ENCODE peak calls at places on chromosomes 2 and 18, in five cellular contexts. One of them, this sample, is unnamed.
A peak's percentile ranks its signal among the peaks of the same experiment; 100 is the strongest.

GRCh38 chr2:152534460-152535131 is 182.7 kb downstream of the PRPF40A start:
- DNase-seq in nephron progenitor cell: no peak
- DNase-seq in fibroblast of mammary gland: peak; percentile 23
- DNase-seq in GM13976: no peak
- DNase-seq in transverse colon: no peak
- DNase-seq in this sample: no peak

GRCh38 chr2:24021122-24021998 is 11.5 kb downstream of the MFSD2B start:
- DNase-seq in transverse colon: peak; percentile 33
- DNase-seq in fibroblast of mammary gland: no peak
- DNase-seq in GM13976: no peak
- DNase-seq in nephron progenitor cell: no peak
- DNase-seq in this sample: no peak

GRCh38 chr2:68824831-68825230 is 46.4 kb downstream of the BMP10 start:
- DNase-seq in GM13976: no peak
- DNase-seq in nephron progenitor cell: no peak
- DNase-seq in fibroblast of mammary gland: peak; percentile 64
- DNase-seq in transverse colon: no peak
- DNase-seq in this sample: no peak

GRCh38 chr2:99448556-99448955 is 41.3 kb downstream of the REV1 start:
- DNase-seq in fibroblast of mammary gland: peak; percentile 77
- DNase-seq in transverse colon: no peak
- DNase-seq in GM13976: no peak
- DNase-seq in nephron progenitor cell: no peak
- DNase-seq in this sample: no peak

GRCh38 chr2:216031960-216032689 is 18.8 kb upstream of the MREG start:
- DNase-seq in GM13976: peak; percentile 58
- DNase-seq in fibroblast of mammary gland: peak; percentile 87
- DNase-seq in nephron progenitor cell: no peak
- DNase-seq in transverse colon: no peak
- DNase-seq in this sample: no peak

GRCh38 chr2:222319576-222320440 is 21.0 kb upstream of the PAX3 start:
- DNase-seq in GM13976: peak; percentile 77
- DNase-seq in fibroblast of mammary gland: no peak
- DNase-seq in transverse colon: no peak
- DNase-seq in nephron progenitor cell: peak; percentile 60
- DNase-seq in this sample: no peak

GRCh38 chr2:50086450-50086849 is 932.1 kb upstream of the FSHR start:
- DNase-seq in GM13976: no peak
- DNase-seq in transverse colon: no peak
- DNase-seq in nephron progenitor cell: no peak
- DNase-seq in fibroblast of mammary gland: no peak
- DNase-seq in this sample: no peak

GRCh38 chr18:27844416-27844792 is 332.5 kb downstream of the CDH2 start:
- DNase-seq in GM13976: no peak
- DNase-seq in transverse colon: no peak
- DNase-seq in nephron progenitor cell: no peak
- DNase-seq in fibroblast of mammary gland: peak; percentile 16
- DNase-seq in this sample: no peak

GRCh38 chr18:50507120-50507590 is 52.7 kb upstream of the MAPK4 start:
- DNase-seq in nephron progenitor cell: peak; percentile 67
- DNase-seq in fibroblast of mammary gland: peak; percentile 27
- DNase-seq in GM13976: peak; percentile 23
- DNase-seq in transverse colon: peak; percentile 46
- DNase-seq in this sample: no peak

GRCh38 chr2:165499131-165499530 is 29.6 kb downstream of the CSRNP3 start:
- DNase-seq in GM13976: no peak
- DNase-seq in transverse colon: no peak
- DNase-seq in fibroblast of mammary gland: no peak
- DNase-seq in nephron progenitor cell: no peak
- DNase-seq in this sample: no peak

GRCh38 chr2:467543-467891 is 179.6 kb upstream of the ALKAL2 start:
- DNase-seq in fibroblast of mammary gland: no peak
- DNase-seq in nephron progenitor cell: no peak
- DNase-seq in transverse colon: no peak
- DNase-seq in GM13976: no peak
- DNase-seq in this sample: no peak

GRCh38 chr2:112585873-112586477 is 1.6 kb downstream of the CHCHD5 start:
- DNase-seq in GM13976: no peak
- DNase-seq in nephron progenitor cell: no peak
- DNase-seq in fibroblast of mammary gland: no peak
- DNase-seq in transverse colon: no peak
- DNase-seq in this sample: no peak

GRCh38 chr2:197179744-197180498 is 130.7 kb downstream of the ANKRD44 start:
- DNase-seq in fibroblast of mammary gland: peak; percentile 91
- DNase-seq in nephron progenitor cell: peak; percentile 29
- DNase-seq in transverse colon: no peak
- DNase-seq in GM13976: no peak
- DNase-seq in this sample: no peak

GRCh38 chr2:20451346-20451745 is 4.5 kb downstream of the RHOB start:
- DNase-seq in fibroblast of mammary gland: peak; percentile 25
- DNase-seq in transverse colon: no peak
- DNase-seq in GM13976: no peak
- DNase-seq in nephron progenitor cell: no peak
- DNase-seq in this sample: no peak

GRCh38 chr2:232333361-232334135 is 45.0 kb upstream of the ALPP start:
- DNase-seq in nephron progenitor cell: peak; percentile 53
- DNase-seq in transverse colon: peak; percentile 5
- DNase-seq in fibroblast of mammary gland: no peak
- DNase-seq in GM13976: no peak
- DNase-seq in this sample: no peak

GRCh38 chr2:112187805-112188596 is 49.8 kb downstream of the FBLN7 start:
- DNase-seq in GM13976: no peak
- DNase-seq in nephron progenitor cell: no peak
- DNase-seq in fibroblast of mammary gland: no peak
- DNase-seq in transverse colon: peak; percentile 22
- DNase-seq in this sample: no peak

GRCh38 chr2:150296795-150297546 is 190.5 kb downstream of the RND3 start:
- DNase-seq in GM13976: no peak
- DNase-seq in transverse colon: no peak
- DNase-seq in nephron progenitor cell: no peak
- DNase-seq in fibroblast of mammary gland: peak; percentile 85
- DNase-seq in this sample: no peak

GRCh38 chr18:55557211-55557610 is 30.8 kb downstream of the TCF4 start:
- DNase-seq in fibroblast of mammary gland: no peak
- DNase-seq in nephron progenitor cell: no peak
- DNase-seq in transverse colon: no peak
- DNase-seq in GM13976: no peak
- DNase-seq in this sample: no peak

GRCh38 chr2:99883356-99883867 is 259.0 kb downstream of the AFF3 start:
- DNase-seq in fibroblast of mammary gland: no peak
- DNase-seq in transverse colon: no peak
- DNase-seq in GM13976: no peak
- DNase-seq in nephron progenitor cell: no peak
- DNase-seq in this sample: no peak

GRCh38 chr2:128172191-128172590 is 81.2 kb downstream of the UGGT1 start:
- DNase-seq in nephron progenitor cell: no peak
- DNase-seq in GM13976: no peak
- DNase-seq in fibroblast of mammary gland: peak; percentile 13
- DNase-seq in transverse colon: no peak
- DNase-seq in this sample: no peak

GRCh38 chr18:59123588-59124369 is 15.9 kb upstream of the SEC11C start:
- DNase-seq in transverse colon: no peak
- DNase-seq in nephron progenitor cell: no peak
- DNase-seq in GM13976: no peak
- DNase-seq in fibroblast of mammary gland: peak; percentile 96
- DNase-seq in this sample: no peak

GRCh38 chr2:218028562-218029348 is 26.0 kb upstream of the TNS1 start:
- DNase-seq in GM13976: no peak
- DNase-seq in transverse colon: no peak
- DNase-seq in fibroblast of mammary gland: no peak
- DNase-seq in nephron progenitor cell: no peak
- DNase-seq in this sample: peak; percentile 50

GRCh38 chr2:214069254-214069653 is 341.6 kb upstream of the VWC2L start:
- DNase-seq in nephron progenitor cell: no peak
- DNase-seq in GM13976: no peak
- DNase-seq in transverse colon: no peak
- DNase-seq in fibroblast of mammary gland: peak; percentile 95
- DNase-seq in this sample: no peak

GRCh38 chr18:62717059-62717849 is 1.9 kb downstream of the PHLPP1 start:
- DNase-seq in transverse colon: peak; percentile 69
- DNase-seq in GM13976: peak; percentile 31
- DNase-seq in fibroblast of mammary gland: peak; percentile 77
- DNase-seq in nephron progenitor cell: peak; percentile 23
- DNase-seq in this sample: no peak

GRCh38 chr18:62715439-62715792 is at the start of gene PHLPP1:
- DNase-seq in transverse colon: no peak
- DNase-seq in nephron progenitor cell: no peak
- DNase-seq in fibroblast of mammary gland: no peak
- DNase-seq in GM13976: no peak
- DNase-seq in this sample: no peak

GRCh38 chr18:62717850-62718229 is 2.5 kb downstream of the PHLPP1 start:
- DNase-seq in transverse colon: no peak
- DNase-seq in nephron progenitor cell: no peak
- DNase-seq in GM13976: no peak
- DNase-seq in fibroblast of mammary gland: peak; percentile 39
- DNase-seq in this sample: no peak

GRCh38 chr18:62715829-62716678 is 713 bp downstream of the PHLPP1 start:
- DNase-seq in GM13976: peak; percentile 73
- DNase-seq in fibroblast of mammary gland: peak; percentile 59
- DNase-seq in nephron progenitor cell: peak; percentile 60
- DNase-seq in transverse colon: peak; percentile 70
- DNase-seq in this sample: peak; percentile 79

DNA sequence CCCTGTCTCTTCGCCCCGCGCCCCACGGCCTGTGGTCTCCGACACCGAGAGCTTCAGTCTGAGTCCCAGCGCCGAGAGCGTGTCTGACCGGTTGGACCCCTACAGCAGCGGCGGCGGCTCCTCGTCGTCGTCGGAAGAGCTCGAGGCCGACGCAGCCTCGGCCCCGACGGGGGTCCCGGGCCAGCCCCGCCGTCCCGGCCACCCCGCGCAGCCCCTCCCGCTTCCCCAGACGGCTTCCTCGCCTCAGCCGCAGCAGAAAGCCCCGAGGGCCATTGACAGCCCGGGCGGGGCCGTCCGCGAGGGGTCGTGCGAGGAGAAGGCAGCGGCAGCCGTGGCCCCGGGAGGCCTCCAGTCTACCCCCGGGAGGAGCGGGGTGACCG is 1.3 kb downstream of the PHLPP1 start:
- DNase-seq in GM13976: peak; percentile 80
- DNase-seq in transverse colon: peak; percentile 63
- DNase-seq in nephron progenitor cell: peak; percentile 69
- DNase-seq in fibroblast of mammary gland: peak; percentile 16
- DNase-seq in this sample: peak; percentile 78
- TF ChIP-seq CTCF in GM13976: peak; percentile 62
- TF ChIP-seq CTCF in transverse colon: peak; percentile 19
- TF ChIP-seq CTCF in nephron progenitor cell: no peak
- TF ChIP-seq CTCF in fibroblast of mammary gland: no peak
- TF ChIP-seq CTCF in this sample: no peak

GRCh38 chr2:60523987-60524386 is 29.5 kb downstream of the BCL11A start:
- DNase-seq in transverse colon: no peak
- DNase-seq in fibroblast of mammary gland: no peak
- DNase-seq in GM13976: no peak
- DNase-seq in nephron progenitor cell: no peak
- DNase-seq in this sample: no peak

GRCh38 chr2:60527762-60528161 is 25.7 kb downstream of the BCL11A start:
- DNase-seq in GM13976: no peak
- DNase-seq in transverse colon: no peak
- DNase-seq in nephron progenitor cell: no peak
- DNase-seq in fibroblast of mammary gland: peak; percentile 5
- DNase-seq in this sample: no peak

GRCh38 chr2:60528366-60528765 is 25.1 kb downstream of the BCL11A start:
- DNase-seq in fibroblast of mammary gland: no peak
- DNase-seq in nephron progenitor cell: no peak
- DNase-seq in GM13976: no peak
- DNase-seq in transverse colon: no peak
- DNase-seq in this sample: no peak

GRCh38 chr2:60526623-60527022 is 26.8 kb downstream of the BCL11A start:
- DNase-seq in transverse colon: no peak
- DNase-seq in fibroblast of mammary gland: no peak
- DNase-seq in GM13976: no peak
- DNase-seq in nephron progenitor cell: no peak
- DNase-seq in this sample: no peak

GRCh38 chr2:60525859-60526258 is 27.6 kb downstream of the BCL11A start:
- DNase-seq in fibroblast of mammary gland: no peak
- DNase-seq in GM13976: no peak
- DNase-seq in transverse colon: no peak
- DNase-seq in nephron progenitor cell: no peak
- DNase-seq in this sample: no peak
- TF ChIP-seq CTCF in fibroblast of mammary gland: no peak
- TF ChIP-seq CTCF in GM13976: no peak
- TF ChIP-seq CTCF in transverse colon: no peak
- TF ChIP-seq CTCF in nephron progenitor cell: no peak
- TF ChIP-seq CTCF in this sample: no peak

GRCh38 chr18:905307-905947 is 756 bp downstream of the ADCYAP1 start:
- DNase-seq in fibroblast of mammary gland: no peak
- DNase-seq in nephron progenitor cell: peak; percentile 44
- DNase-seq in GM13976: peak; percentile 32
- DNase-seq in transverse colon: no peak
- DNase-seq in this sample: no peak

GRCh38 chr18:901769-902168 is 2.9 kb upstream of the ADCYAP1 start:
- DNase-seq in nephron progenitor cell: no peak
- DNase-seq in fibroblast of mammary gland: no peak
- DNase-seq in transverse colon: no peak
- DNase-seq in GM13976: no peak
- DNase-seq in this sample: no peak

GRCh38 chr18:904135-905090 is at the start of gene ADCYAP1:
- DNase-seq in fibroblast of mammary gland: no peak
- DNase-seq in GM13976: peak; percentile 32
- DNase-seq in nephron progenitor cell: peak; percentile 58
- DNase-seq in transverse colon: no peak
- DNase-seq in this sample: no peak

GRCh38 chr18:903703-904102 is 968 bp upstream of the ADCYAP1 start:
- DNase-seq in transverse colon: no peak
- DNase-seq in GM13976: peak; percentile 48
- DNase-seq in fibroblast of mammary gland: peak; percentile 42
- DNase-seq in nephron progenitor cell: peak; percentile 95
- DNase-seq in this sample: peak; percentile 79

GRCh38 chr18:902179-902718 is 2.4 kb upstream of the ADCYAP1 start:
- DNase-seq in transverse colon: no peak
- DNase-seq in GM13976: no peak
- DNase-seq in fibroblast of mammary gland: peak; percentile 20
- DNase-seq in nephron progenitor cell: no peak
- DNase-seq in this sample: no peak
- TF ChIP-seq CTCF in transverse colon: no peak
- TF ChIP-seq CTCF in GM13976: no peak
- TF ChIP-seq CTCF in fibroblast of mammary gland: peak; percentile 31
- TF ChIP-seq CTCF in nephron progenitor cell: no peak
- TF ChIP-seq CTCF in this sample: peak; percentile 52

DNA sequence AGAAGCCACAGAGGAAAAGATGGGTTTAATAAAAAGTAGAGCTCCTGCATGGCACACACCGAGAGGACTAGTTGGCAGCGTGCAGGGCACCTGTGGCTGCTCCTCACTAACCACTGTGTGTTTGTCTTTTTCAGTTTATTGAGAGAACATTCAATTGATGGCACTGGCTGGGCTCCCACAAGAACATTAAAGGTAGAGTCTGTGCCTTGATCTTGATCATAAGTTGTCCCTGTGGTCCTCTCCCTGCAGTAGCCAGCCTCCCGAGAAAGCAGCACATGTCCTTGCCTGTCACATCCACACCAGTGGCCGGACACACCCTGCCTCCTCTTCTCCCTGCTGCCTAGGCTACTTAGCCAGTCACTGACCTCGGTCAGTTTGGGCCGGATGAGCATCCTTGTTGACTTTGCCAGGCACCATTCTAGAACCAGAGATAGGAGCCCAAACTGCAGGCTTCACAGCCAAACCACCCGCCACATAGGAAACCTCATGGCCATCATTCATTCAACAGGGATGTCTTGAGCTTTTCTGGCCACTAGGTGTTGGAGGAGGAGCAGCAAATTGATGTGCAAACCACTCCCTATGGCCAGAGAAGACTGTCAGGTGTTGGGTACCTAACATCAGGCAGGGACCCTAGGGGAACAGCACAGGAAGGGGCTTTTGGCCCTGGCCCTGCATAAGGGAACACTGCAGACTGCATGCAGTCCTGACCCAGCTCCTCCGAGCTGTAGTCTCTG is 30.2 kb upstream of the SCLY start:
- DNase-seq in transverse colon: no peak
- DNase-seq in GM13976: no peak
- DNase-seq in fibroblast of mammary gland: no peak
- DNase-seq in nephron progenitor cell: no peak
- DNase-seq in this sample: peak; percentile 22
- TF ChIP-seq CTCF in transverse colon: no peak
- TF ChIP-seq CTCF in GM13976: no peak
- TF ChIP-seq CTCF in fibroblast of mammary gland: no peak
- TF ChIP-seq CTCF in nephron progenitor cell: no peak
- TF ChIP-seq CTCF in this sample: no peak

This sample was measured in type B pancreatic cell.